ENCODE peak calls at places on chromosomes 13 and 19, in eight cellular contexts. E is colonic mucosa; X is lower lobe of right lung; B is AG04450; Y is uterus; Q is CD4-positive, alpha-beta memory T cell; D is tibial artery; V is DND-41. J is an unnamed sample.
A peak's percentile ranks its signal among the peaks of the same experiment; 100 is the strongest.

GRCh38 chr19:46225558-46226004 is 4.0 kb upstream of the IGFL1 start:
- DNase-seq in E (no peak), X (no peak), B (no peak), Y (no peak), Q (peak; percentile 15), D (no peak), V (peak; percentile 11), J (no peak)

GRCh38 chr13:81304121-81304659 is 963.3 kb upstream of the SPRY2 start:
- DNase-seq in E (no peak), X (no peak), B (no peak), Y (no peak), Q (no peak), D (no peak), V (no peak), J (no peak)

GRCh38 chr13:48828962-48829405 is 146.7 kb upstream of the FNDC3A start:
- DNase-seq in E (no peak), X (no peak), B (no peak), Y (no peak), Q (peak; percentile 13), D (no peak), V (no peak), J (no peak)

GRCh38 chr13:25170554-25171107 is 1.5 kb downstream of the AMER2 start:
- DNase-seq in E (no peak), X (no peak), B (no peak), Y (no peak), Q (no peak), D (no peak), V (no peak), J (no peak)

GRCh38 chr19:38557205-38557799 is 60.5 kb downstream of the MAP4K1 start:
- DNase-seq in E (peak; percentile 44), X (peak; percentile 64), B (no peak), Y (no peak), Q (peak; percentile 39), D (no peak), V (no peak), J (no peak)

GRCh38 chr19:13044160-13044853 is 49.0 kb downstream of the NFIX start:
- DNase-seq in E (no peak), X (no peak), B (no peak), Y (no peak), Q (no peak), D (no peak), V (no peak), J (no peak)

GRCh38 chr19:44948763-44949374 is 3.0 kb downstream of the APOC2 start:
- DNase-seq in E (no peak), X (no peak), B (no peak), Y (no peak), Q (no peak), D (no peak), V (no peak), J (no peak)

GRCh38 chr13:34421849-34422475 is 520.1 kb upstream of the NBEA start:
- DNase-seq in E (no peak), X (no peak), B (no peak), Y (no peak), Q (no peak), D (no peak), V (no peak), J (no peak)

GRCh38 chr13:24209138-24209537 is 48.6 kb downstream of the SPATA13 start:
- DNase-seq in E (no peak), X (no peak), B (no peak), Y (no peak), Q (no peak), D (no peak), V (no peak), J (no peak)

GRCh38 chr19:35178701-35179100 is 24.2 kb downstream of the FXYD5 start:
- DNase-seq in E (no peak), X (no peak), B (no peak), Y (no peak), Q (no peak), D (no peak), V (no peak), J (no peak)

GRCh38 chr13:24900507-24900906 is 136.5 kb downstream of the RNF17 start:
- DNase-seq in E (no peak), X (no peak), B (no peak), Y (no peak), Q (no peak), D (no peak), V (no peak), J (no peak)

GRCh38 chr13:66405908-66406802 is 824.0 kb downstream of the PCDH9 start:
- DNase-seq in E (no peak), X (no peak), B (peak; percentile 16), Y (no peak), Q (no peak), D (no peak), V (no peak), J (no peak)

GRCh38 chr19:11164879-11165406 is 9.4 kb upstream of the SPC24 start:
- DNase-seq in E (peak; percentile 62), X (peak; percentile 56), B (no peak), Y (peak; percentile 92), Q (no peak), D (peak; percentile 96), V (no peak), J (no peak)

GRCh38 chr19:55229789-55230182 is 1.2 kb upstream of the TMEM86B start:
- DNase-seq in E (no peak), X (no peak), B (no peak), Y (no peak), Q (no peak), D (no peak), V (no peak), J (no peak)

GRCh38 chr13:67048084-67048792 is 181.9 kb downstream of the PCDH9 start:
- DNase-seq in E (no peak), X (no peak), B (peak; percentile 65), Y (no peak), Q (no peak), D (no peak), V (peak; percentile 69), J (no peak)

GRCh38 chr13:44188257-44188656 is 185.4 kb upstream of the SERP2 start:
- DNase-seq in E (no peak), X (no peak), B (no peak), Y (no peak), Q (no peak), D (no peak), V (no peak), J (no peak)

GRCh38 chr13:99725644-99726043 is 224.4 kb downstream of the TM9SF2 start:
- DNase-seq in E (no peak), X (no peak), B (no peak), Y (no peak), Q (no peak), D (no peak), V (no peak), J (no peak)

GRCh38 chr13:46288570-46289259 is 77.0 kb downstream of the LRRC63 start:
- DNase-seq in E (no peak), X (no peak), B (no peak), Y (no peak), Q (peak; percentile 70), D (no peak), V (peak; percentile 46), J (no peak)

GRCh38 chr19:4807188-4807587 is 15.7 kb downstream of the FEM1A start:
- DNase-seq in E (no peak), X (peak; percentile 81), B (no peak), Y (no peak), Q (no peak), D (peak; percentile 75), V (no peak), J (no peak)

GRCh38 chr13:43831088-43831487 is 44.3 kb upstream of the ENOX1 start:
- DNase-seq in E (no peak), X (no peak), B (no peak), Y (no peak), Q (no peak), D (no peak), V (no peak), J (no peak)

GRCh38 chr19:9151367-9151766 is 11.2 kb downstream of the ZNF317 start:
- DNase-seq in E (no peak), X (no peak), B (no peak), Y (no peak), Q (no peak), D (peak; percentile 1), V (no peak), J (no peak)
- H3K9me3 ChIP-seq in E (peaks cover 4% of the 10 kb centered on the region), X (peaks cover 35% of the 10 kb centered on the region), B (peaks cover 80% of the 10 kb centered on the region), Y (no peaks in the 10 kb centered on the region), Q (no peaks in the 10 kb centered on the region), D (peaks cover 25% of the 10 kb centered on the region), V (peaks cover 9% of the 10 kb centered on the region), J (no peaks in the 10 kb centered on the region)

DNA sequence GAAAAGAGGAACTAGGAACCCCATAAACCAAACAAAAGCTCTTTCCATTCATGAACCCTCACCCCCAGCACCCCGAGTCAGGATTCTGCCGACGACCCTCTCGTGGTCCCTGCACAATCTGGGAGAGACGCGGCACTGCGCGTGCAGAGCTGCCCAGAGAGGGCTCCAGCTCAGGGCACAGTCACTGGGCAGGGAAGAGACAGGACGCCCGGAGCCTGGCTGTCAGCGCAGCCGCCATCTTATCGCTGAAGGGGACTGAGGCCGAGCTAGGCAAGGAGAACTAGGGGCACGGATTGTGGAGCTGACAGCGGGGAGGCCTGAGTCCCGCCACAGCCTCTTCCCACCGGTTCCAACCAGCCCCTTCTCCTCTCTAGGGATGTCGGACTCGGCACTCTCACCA is 349 bp downstream of the ZNF98 start:
- DNase-seq in E (no peak), X (no peak), B (no peak), Y (no peak), Q (no peak), D (no peak), V (no peak), J (no peak)
- H3K9me3 ChIP-seq in E (no peaks in the 10 kb centered on the region), X (peaks cover 22% of the 10 kb centered on the region), B (peaks cover 56% of the 10 kb centered on the region), Y (no peaks in the 10 kb centered on the region), Q (no peaks in the 10 kb centered on the region), D (peaks cover 17% of the 10 kb centered on the region), V (peaks cover 4% of the 10 kb centered on the region), J (no peaks in the 10 kb centered on the region)

DNA sequence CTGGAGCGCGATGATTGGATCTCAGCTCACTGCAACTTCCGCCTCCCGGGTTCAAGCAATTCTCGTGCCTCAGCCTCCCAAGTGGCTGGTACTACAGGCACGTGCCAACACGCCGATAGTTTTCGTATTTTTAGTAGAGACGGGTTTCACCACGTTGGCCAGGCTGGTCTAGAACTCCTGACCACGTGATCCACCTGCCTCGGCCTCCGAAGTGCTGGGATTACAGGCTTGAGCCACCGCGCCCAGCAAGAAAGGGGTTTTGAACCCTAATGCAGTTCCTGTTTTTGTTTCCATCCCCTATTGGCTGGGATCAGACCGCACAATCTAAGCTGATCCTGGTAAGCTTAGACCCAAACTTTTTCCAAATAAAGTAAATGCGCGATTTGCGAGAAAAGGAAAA is 898 bp downstream of the ZNF626 start:
- DNase-seq in E (no peak), X (no peak), B (no peak), Y (no peak), Q (no peak), D (no peak), V (no peak), J (no peak)
- H3K9me3 ChIP-seq in E (no peaks in the 10 kb centered on the region), X (peaks cover 20% of the 10 kb centered on the region), B (peaks cover 56% of the 10 kb centered on the region), Y (no peaks in the 10 kb centered on the region), Q (peaks cover 3% of the 10 kb centered on the region), D (peaks cover 22% of the 10 kb centered on the region), V (peaks cover 3% of the 10 kb centered on the region), J (peaks cover 5% of the 10 kb centered on the region)

GRCh38 chr19:20413705-20414104 is 151.9 kb downstream of the ZNF737 start:
- DNase-seq in E (no peak), X (no peak), B (no peak), Y (no peak), Q (no peak), D (no peak), V (no peak), J (no peak)

DNA sequence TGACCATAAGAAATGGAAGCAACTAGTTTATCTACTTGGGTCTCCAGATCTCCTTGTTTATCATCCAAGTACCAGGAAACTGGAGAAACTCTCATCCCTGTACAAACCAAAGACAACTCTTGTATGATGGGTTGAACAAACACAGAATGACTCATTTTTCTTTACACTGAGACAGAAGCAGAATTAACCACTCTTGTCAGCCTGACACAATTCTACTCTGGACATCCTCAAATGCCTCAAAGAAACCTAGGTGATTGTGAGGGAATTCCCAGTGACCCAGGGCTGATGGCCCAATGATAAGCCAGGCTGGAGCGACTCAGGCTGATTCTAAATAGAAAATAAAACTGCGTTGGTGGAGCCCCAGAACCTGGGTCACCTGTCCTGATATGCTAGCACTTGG is 151.4 kb downstream of the ZNF737 start:
- DNase-seq in E (no peak), X (no peak), B (no peak), Y (no peak), Q (no peak), D (no peak), V (no peak), J (no peak)
- H3K9me3 ChIP-seq in E (no peaks in the 10 kb centered on the region), X (peaks cover 12% of the 10 kb centered on the region), B (peaks cover 13% of the 10 kb centered on the region), Y (no peaks in the 10 kb centered on the region), Q (no peaks in the 10 kb centered on the region), D (no peaks in the 10 kb centered on the region), V (no peaks in the 10 kb centered on the region), J (no peaks in the 10 kb centered on the region)